ENCODE peak calls at places on chromosome 18, in four cellular contexts. J is K562, G is H1, R is HepG2. N is an unnamed sample.

GRCh38 chr18:59220784-59221765 is 1.1 kb downstream of the GRP start:
- DNase-seq in R (no peak), G (peak), J (no peak), N (no peak)

GRCh38 chr18:35143615-35144596 is 96.9 kb upstream of the ZNF397 start:
- DNase-seq in G (peak), R (peak), J (peak), N (no peak)

GRCh38 chr18:57373017-57373416 is 20.7 kb downstream of the ST8SIA3 start:
- DNase-seq in R (no peak), G (no peak), J (no peak), N (no peak)

GRCh38 chr18:75249672-75250470 is 39.3 kb downstream of the TSHZ1 start:
- DNase-seq in R (no peak), G (no peak), J (peak), N (no peak)

GRCh38 chr18:62802523-62802922 is 87.2 kb downstream of the PHLPP1 start:
- DNase-seq in G (no peak), R (no peak), J (no peak), N (no peak)

GRCh38 chr18:62693659-62694058 is 21.7 kb upstream of the PHLPP1 start:
- DNase-seq in R (peak), G (no peak), J (no peak), N (no peak)

GRCh38 chr18:62790836-62791772 is 75.8 kb downstream of the PHLPP1 start:
- DNase-seq in R (no peak), G (no peak), J (no peak), N (no peak)

GRCh38 chr18:62634471-62634870 is 80.9 kb upstream of the PHLPP1 start:
- DNase-seq in G (no peak), J (no peak), R (no peak), N (no peak)

GRCh38 chr18:2606335-2606734 is 35.0 kb downstream of the NDC80 start:
- DNase-seq in J (no peak), R (no peak), G (no peak), N (no peak)

GRCh38 chr18:35376393-35376741 is 770 bp downstream of the ZNF396 start:
- DNase-seq in G (no peak), J (peak), R (no peak), N (no peak)

GRCh38 chr18:27844416-27844792 is 332.5 kb downstream of the CDH2 start:
- DNase-seq in G (no peak), R (no peak), J (no peak), N (no peak)

GRCh38 chr18:8669571-8669970 is 35.8 kb upstream of the MTCL1 start:
- DNase-seq in J (no peak), R (no peak), G (no peak), N (no peak)

GRCh38 chr18:79863946-79864725 is 66.4 kb downstream of the KCNG2 start:
- DNase-seq in G (peak), R (no peak), J (no peak), N (no peak)

GRCh38 chr18:50559750-50560680 is at the start of gene MAPK4:
- DNase-seq in G (peak), J (peak), R (no peak), N (no peak)

GRCh38 chr18:77108821-77109692 is 23.5 kb downstream of the MBP start:
- DNase-seq in J (no peak), R (no peak), G (no peak), N (no peak)

GRCh38 chr18:55102508-55102907 is 143.2 kb upstream of the CCDC68 start:
- DNase-seq in J (no peak), R (no peak), G (no peak), N (no peak)

GRCh38 chr18:13461488-13461887 is 242.9 kb downstream of the LDLRAD4 start:
- DNase-seq in R (no peak), G (no peak), J (no peak), N (no peak)

GRCh38 chr18:76821356-76821874 is 942 bp upstream of the ZNF236 start:
- DNase-seq in G (no peak), J (no peak), R (no peak), N (no peak)

GRCh38 chr18:56709463-56709862 is 58.3 kb downstream of the WDR7 start:
- DNase-seq in J (peak), G (no peak), R (peak), N (peak)

GRCh38 chr18:55861266-55861665 is 273.3 kb upstream of the TCF4 start:
- DNase-seq in G (no peak), J (no peak), R (no peak), N (no peak)

GRCh38 chr18:54284967-54285785 is 15.9 kb downstream of the POLI start:
- DNase-seq in G (no peak), J (no peak), R (no peak), N (peak)

GRCh38 chr18:66548747-66549146 is 55.1 kb downstream of the CDH19 start:
- DNase-seq in J (no peak), G (no peak), R (no peak), N (no peak)

GRCh38 chr18:14978962-14979535 is 231.1 kb downstream of the ANKRD30B start:
- DNase-seq in R (peak), G (peak), J (peak), N (no peak)

GRCh38 chr18:44781890-44782289 is 101.2 kb downstream of the SETBP1 start:
- DNase-seq in G (no peak), J (no peak), R (no peak), N (no peak)

GRCh38 chr18:77131100-77131651 is 1.4 kb downstream of the MBP start:
- DNase-seq in G (no peak), R (no peak), J (no peak), N (no peak)

GRCh38 chr18:57976230-57976773 is 67.7 kb upstream of the NEDD4L start:
- DNase-seq in J (no peak), R (no peak), G (no peak), N (no peak)

GRCh38 chr18:12904012-12904516 is 20.0 kb upstream of the PTPN2 start:
- DNase-seq in J (peak), G (no peak), R (no peak), N (no peak)

GRCh38 chr18:74097803-74098202 is 49.8 kb downstream of the FBXO15 start:
- DNase-seq in J (no peak), G (no peak), R (no peak), N (no peak)

GRCh38 chr18:74092922-74093321 is 54.7 kb downstream of the FBXO15 start:
- DNase-seq in J (no peak), R (no peak), G (no peak), N (no peak)
- TF ChIP-seq BRCA1 in J (no peak), R (no peak), G (no peak), N (no peak)

GRCh38 chr18:64131314-64131713 is 17.6 kb downstream of the LINC00305 start:
- DNase-seq in G (no peak), R (no peak), J (no peak), N (no peak)

GRCh38 chr18:64132871-64133270 is 16.0 kb downstream of the LINC00305 start:
- DNase-seq in G (no peak), J (no peak), R (no peak), N (no peak)

GRCh38 chr18:64137914-64138313 is 11.0 kb downstream of the LINC00305 start:
- DNase-seq in J (no peak), G (no peak), R (no peak), N (no peak)

DNA sequence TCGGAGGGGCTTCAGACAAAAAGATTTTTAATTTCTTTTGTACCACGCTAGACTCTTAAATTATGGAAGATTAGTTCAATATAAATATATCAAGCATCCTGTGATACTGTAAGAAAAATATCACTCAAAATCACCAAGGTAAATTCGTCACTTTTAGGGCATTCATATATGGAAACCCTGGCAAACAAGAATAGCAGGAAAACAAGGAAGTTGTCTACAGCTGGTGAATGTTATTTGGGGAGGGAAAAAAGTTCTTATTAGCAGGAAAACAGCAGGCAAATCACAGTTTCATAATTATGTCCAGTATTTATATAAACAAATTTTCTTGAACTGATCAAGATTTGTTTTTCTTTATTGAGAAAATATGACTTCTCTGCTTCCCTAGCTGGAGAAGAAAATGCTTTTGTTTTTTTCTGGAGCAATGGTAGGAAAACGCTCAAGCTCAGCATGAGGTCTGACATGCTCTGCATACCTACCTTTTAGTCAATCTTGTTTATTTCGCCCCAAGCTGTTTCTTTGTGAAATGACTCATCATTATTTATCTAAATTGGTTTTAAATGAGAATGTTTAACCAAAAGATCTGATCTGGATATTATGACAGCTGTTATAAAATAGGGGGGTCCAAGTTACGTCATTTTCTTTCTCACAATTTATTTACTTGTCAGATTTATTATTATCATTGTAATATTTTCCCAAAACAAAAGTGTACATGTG is 14.7 kb downstream of the LINC00305 start:
- DNase-seq in G (no peak), J (no peak), R (no peak), N (no peak)
- TF ChIP-seq BRCA1 in G (no peak), J (no peak), R (no peak), N (no peak)

DNA sequence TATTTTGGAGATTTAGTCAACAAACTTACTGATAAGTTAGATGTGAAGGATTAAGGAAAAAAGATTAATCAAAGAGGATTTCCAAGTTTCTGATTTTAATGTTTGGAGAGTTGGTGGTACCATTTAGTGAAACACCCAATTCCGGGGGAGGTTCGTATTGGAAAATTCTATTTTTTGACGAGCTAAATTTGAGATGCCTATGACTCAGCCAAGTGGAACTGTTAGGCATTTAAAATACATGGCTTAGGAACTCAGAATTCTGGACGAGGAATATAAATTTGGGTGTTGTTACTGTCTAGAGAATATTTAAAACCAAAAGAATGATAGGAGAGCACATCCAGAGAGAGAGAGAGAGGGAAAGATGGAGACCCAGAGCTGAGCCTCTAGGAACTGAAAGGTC is 103.6 kb downstream of the TMX3 start:
- DNase-seq in J (no peak), R (no peak), G (no peak), N (no peak)
- TF ChIP-seq BRCA1 in J (no peak), R (no peak), G (no peak), N (no peak)

GRCh38 chr18:26489881-26490280 is 58.5 kb downstream of the KCTD1 start:
- DNase-seq in G (no peak), J (no peak), R (no peak), N (no peak)

GRCh38 chr18:26489191-26489590 is 59.2 kb downstream of the KCTD1 start:
- DNase-seq in J (no peak), R (no peak), G (no peak), N (no peak)

GRCh38 chr18:26488417-26489009 is 59.8 kb downstream of the KCTD1 start:
- DNase-seq in R (no peak), G (no peak), J (no peak), N (no peak)

GRCh38 chr18:26483633-26484032 is 64.7 kb downstream of the KCTD1 start:
- DNase-seq in R (no peak), G (no peak), J (no peak), N (no peak)

GRCh38 chr18:26487437-26487836 is 60.9 kb downstream of the KCTD1 start:
- DNase-seq in R (peak), J (no peak), G (no peak), N (peak)
- TF ChIP-seq BRCA1 in R (no peak), J (no peak), G (no peak), N (no peak)

DNA sequence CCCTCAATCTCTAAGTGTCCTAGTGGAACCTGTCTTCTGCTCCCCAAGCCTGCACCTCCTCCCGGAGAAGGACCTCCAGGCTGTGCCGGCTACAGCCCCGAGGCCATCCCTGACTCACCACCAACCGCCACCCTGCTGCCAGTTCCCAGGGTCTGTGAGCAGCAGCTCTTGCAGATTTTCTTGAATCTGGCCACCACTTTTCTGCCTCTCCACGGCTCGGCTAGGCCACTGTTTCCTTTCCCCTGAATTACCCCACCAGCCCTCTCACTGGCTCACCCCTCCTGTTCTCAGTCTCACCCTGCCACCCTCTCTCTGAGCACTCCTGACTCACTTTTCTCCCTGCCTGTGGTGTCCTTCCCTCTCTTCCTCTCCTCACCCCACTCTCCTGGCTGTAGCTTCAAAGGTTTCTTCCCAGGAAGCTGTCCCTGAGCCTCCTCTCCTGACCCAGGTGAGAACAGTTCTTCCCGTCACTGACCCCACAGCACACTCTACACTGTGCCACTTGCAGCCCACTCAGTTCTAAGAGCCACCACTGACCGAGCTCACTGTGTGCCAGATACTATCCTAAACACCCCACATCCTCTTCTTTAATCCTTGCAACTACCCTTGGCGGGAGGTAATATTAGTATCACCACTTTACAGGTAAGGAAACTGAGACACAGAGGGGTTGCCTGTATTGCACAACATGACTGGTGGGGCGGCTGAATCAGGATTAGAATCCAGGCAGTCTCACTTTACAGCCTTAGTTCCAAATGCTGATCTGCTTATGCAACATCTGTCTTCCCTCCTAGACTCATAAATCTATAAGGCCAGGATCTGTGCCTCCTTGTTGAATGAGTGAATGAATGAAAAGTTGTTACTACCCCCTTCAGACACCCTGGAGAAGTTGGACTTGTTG is 111.6 kb downstream of the SMAD7 start:
- DNase-seq in G (no peak), J (no peak), R (no peak), N (no peak)
- TF ChIP-seq BRCA1 in G (no peak), J (no peak), R (no peak), N (no peak)

GRCh38 chr18:336753-337152 is 68.9 kb upstream of the THOC1 start:
- DNase-seq in G (no peak), J (no peak), R (no peak), N (no peak)
- TF ChIP-seq BRCA1 in G (no peak), J (no peak), R (no peak), N (no peak)

DNA sequence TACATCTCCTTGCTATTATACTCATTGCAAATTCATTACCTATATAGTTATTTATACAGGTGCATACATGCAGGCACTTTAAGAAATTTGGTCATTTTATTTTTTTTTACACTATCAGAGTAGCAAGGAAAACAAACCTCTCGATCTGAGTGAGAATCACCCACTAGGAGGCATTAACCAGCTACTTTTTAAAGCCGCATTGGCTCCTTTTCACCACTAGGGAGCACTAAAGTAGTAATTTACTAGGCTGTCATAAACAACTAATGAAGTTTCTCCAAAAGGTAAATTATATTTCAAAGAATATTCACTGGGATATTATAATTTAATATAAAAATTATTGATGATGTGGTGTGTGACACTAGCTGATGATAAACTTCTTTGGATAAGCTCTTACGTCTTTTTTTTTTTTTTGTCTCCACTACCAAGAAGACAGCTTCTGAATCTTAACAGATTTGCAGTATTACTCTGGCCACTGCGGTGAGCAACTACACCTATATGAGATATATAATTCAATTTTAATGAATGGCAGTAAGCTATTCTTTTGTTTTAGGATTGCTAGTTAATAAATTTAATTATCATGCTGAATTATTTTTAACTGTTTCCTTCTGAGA is 101.9 kb downstream of the NOL4 start:
- DNase-seq in G (no peak), R (peak), J (peak), N (peak)
- TF ChIP-seq BRCA1 in G (no peak), R (no peak), J (no peak), N (no peak)

GRCh38 chr18:38081516-38081915 is 515.9 kb upstream of the CELF4 start:
- DNase-seq in R (no peak), G (no peak), J (no peak), N (no peak)

GRCh38 chr18:38076346-38077053 is 510.9 kb upstream of the CELF4 start:
- DNase-seq in G (no peak), R (no peak), J (no peak), N (no peak)

DNA sequence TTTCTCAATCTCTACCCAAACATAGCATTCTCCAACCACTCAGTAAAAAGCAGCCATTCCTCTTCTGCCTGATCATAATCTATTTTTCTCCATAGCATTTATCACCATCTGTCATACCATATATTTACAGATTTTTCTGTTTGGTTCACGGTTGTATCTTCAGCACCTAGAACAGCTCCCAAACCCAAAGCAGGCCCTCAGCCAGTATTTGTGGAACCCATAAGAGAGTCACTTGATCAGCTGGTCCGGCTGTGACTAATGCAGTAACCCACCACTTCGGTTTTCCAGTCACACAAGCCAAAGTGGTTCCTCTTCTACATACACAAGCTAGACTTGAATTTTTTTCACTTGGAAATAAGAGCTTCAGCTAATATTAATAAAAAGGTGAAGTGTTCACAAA is 511.6 kb upstream of the CELF4 start:
- DNase-seq in J (no peak), G (no peak), R (no peak), N (no peak)
- TF ChIP-seq BRCA1 in J (no peak), G (no peak), R (no peak), N (no peak)